ENCODE peak calls at places on chromosomes 2 and 18, in six cellular contexts. One of them, this sample, is unnamed.

GRCh38 chr2:189698020-189698887 is 23.8 kb downstream of the ANKAR start:
- DNase-seq in astrocyte of the spinal cord: peak; percentile 75
- DNase-seq in colonic mucosa: peak; percentile 53
- DNase-seq in IMR-90: peak; percentile 48
- DNase-seq in left ventricle myocardium inferior: no peak
- DNase-seq in fibroblast of the aortic adventitia: peak; percentile 75
- DNase-seq in this sample: no peak

GRCh38 chr18:37421349-37422080 is 144.1 kb downstream of the CELF4 start:
- DNase-seq in astrocyte of the spinal cord: no peak
- DNase-seq in colonic mucosa: no peak
- DNase-seq in IMR-90: no peak
- DNase-seq in left ventricle myocardium inferior: no peak
- DNase-seq in fibroblast of the aortic adventitia: no peak
- DNase-seq in this sample: no peak

GRCh38 chr18:29838556-29838955 is 1204.0 kb downstream of the DSC3 start:
- DNase-seq in astrocyte of the spinal cord: no peak
- DNase-seq in colonic mucosa: no peak
- DNase-seq in IMR-90: no peak
- DNase-seq in left ventricle myocardium inferior: no peak
- DNase-seq in fibroblast of the aortic adventitia: no peak
- DNase-seq in this sample: no peak

GRCh38 chr2:158797963-158798700 is 3.0 kb downstream of the DAPL1 start:
- DNase-seq in astrocyte of the spinal cord: peak; percentile 8
- DNase-seq in colonic mucosa: no peak
- DNase-seq in IMR-90: no peak
- DNase-seq in left ventricle myocardium inferior: no peak
- DNase-seq in fibroblast of the aortic adventitia: no peak
- DNase-seq in this sample: no peak

GRCh38 chr18:68764016-68764415 is 33.9 kb upstream of the CCDC102B start:
- DNase-seq in astrocyte of the spinal cord: peak; percentile 19
- DNase-seq in colonic mucosa: no peak
- DNase-seq in IMR-90: peak; percentile 77
- DNase-seq in left ventricle myocardium inferior: no peak
- DNase-seq in fibroblast of the aortic adventitia: peak; percentile 71
- DNase-seq in this sample: peak; percentile 45

GRCh38 chr2:79370976-79371550 is 141.8 kb upstream of the CTNNA2 start:
- DNase-seq in astrocyte of the spinal cord: no peak
- DNase-seq in colonic mucosa: no peak
- DNase-seq in IMR-90: no peak
- DNase-seq in left ventricle myocardium inferior: no peak
- DNase-seq in fibroblast of the aortic adventitia: no peak
- DNase-seq in this sample: no peak

GRCh38 chr2:209685963-209686362 is 85.7 kb upstream of the UNC80 start:
- DNase-seq in astrocyte of the spinal cord: no peak
- DNase-seq in colonic mucosa: no peak
- DNase-seq in IMR-90: no peak
- DNase-seq in left ventricle myocardium inferior: no peak
- DNase-seq in fibroblast of the aortic adventitia: peak; percentile 31
- DNase-seq in this sample: no peak

GRCh38 chr18:22300665-22301636 is 116.8 kb downstream of the CTAGE1 start:
- DNase-seq in astrocyte of the spinal cord: no peak
- DNase-seq in colonic mucosa: peak; percentile 56
- DNase-seq in IMR-90: no peak
- DNase-seq in left ventricle myocardium inferior: no peak
- DNase-seq in fibroblast of the aortic adventitia: peak; percentile 45
- DNase-seq in this sample: no peak

GRCh38 chr18:31657823-31658669 is 26.3 kb downstream of the B4GALT6 start:
- DNase-seq in astrocyte of the spinal cord: peak; percentile 19
- DNase-seq in colonic mucosa: peak; percentile 34
- DNase-seq in IMR-90: no peak
- DNase-seq in left ventricle myocardium inferior: no peak
- DNase-seq in fibroblast of the aortic adventitia: no peak
- DNase-seq in this sample: no peak

GRCh38 chr2:144233226-144234114 is 286.4 kb downstream of the ZEB2 start:
- DNase-seq in astrocyte of the spinal cord: no peak
- DNase-seq in colonic mucosa: no peak
- DNase-seq in IMR-90: no peak
- DNase-seq in left ventricle myocardium inferior: no peak
- DNase-seq in fibroblast of the aortic adventitia: no peak
- DNase-seq in this sample: no peak

GRCh38 chr2:96945011-96945410 is 41.4 kb downstream of the FAM178B start:
- DNase-seq in astrocyte of the spinal cord: no peak
- DNase-seq in colonic mucosa: no peak
- DNase-seq in IMR-90: no peak
- DNase-seq in left ventricle myocardium inferior: no peak
- DNase-seq in fibroblast of the aortic adventitia: no peak
- DNase-seq in this sample: no peak

GRCh38 chr2:45382744-45383143 is 228.3 kb downstream of the SRBD1 start:
- DNase-seq in astrocyte of the spinal cord: peak; percentile 61
- DNase-seq in colonic mucosa: no peak
- DNase-seq in IMR-90: peak; percentile 65
- DNase-seq in left ventricle myocardium inferior: no peak
- DNase-seq in fibroblast of the aortic adventitia: peak; percentile 71
- DNase-seq in this sample: peak; percentile 55

GRCh38 chr2:160252278-160252887 is 52.3 kb upstream of the ITGB6 start:
- DNase-seq in astrocyte of the spinal cord: peak; percentile 68
- DNase-seq in colonic mucosa: no peak
- DNase-seq in IMR-90: peak; percentile 44
- DNase-seq in left ventricle myocardium inferior: no peak
- DNase-seq in fibroblast of the aortic adventitia: peak; percentile 72
- DNase-seq in this sample: no peak

GRCh38 chr18:68779169-68779568 is 18.7 kb upstream of the CCDC102B start:
- DNase-seq in astrocyte of the spinal cord: peak; percentile 17
- DNase-seq in colonic mucosa: no peak
- DNase-seq in IMR-90: peak; percentile 83
- DNase-seq in left ventricle myocardium inferior: no peak
- DNase-seq in fibroblast of the aortic adventitia: peak; percentile 80
- DNase-seq in this sample: peak; percentile 77

GRCh38 chr2:138238908-138239307 is 262.7 kb upstream of the SPOPL start:
- DNase-seq in astrocyte of the spinal cord: no peak
- DNase-seq in colonic mucosa: no peak
- DNase-seq in IMR-90: no peak
- DNase-seq in left ventricle myocardium inferior: no peak
- DNase-seq in fibroblast of the aortic adventitia: no peak
- DNase-seq in this sample: no peak

GRCh38 chr2:43676322-43677050 is at the start of gene C1GALT1C1L:
- DNase-seq in astrocyte of the spinal cord: peak; percentile 76
- DNase-seq in colonic mucosa: peak; percentile 49
- DNase-seq in IMR-90: peak; percentile 66
- DNase-seq in left ventricle myocardium inferior: peak; percentile 74
- DNase-seq in fibroblast of the aortic adventitia: peak; percentile 50
- DNase-seq in this sample: peak; percentile 18

GRCh38 chr2:128776461-128776971 is 457.8 kb upstream of the HS6ST1 start:
- DNase-seq in astrocyte of the spinal cord: no peak
- DNase-seq in colonic mucosa: peak; percentile 15
- DNase-seq in IMR-90: no peak
- DNase-seq in left ventricle myocardium inferior: no peak
- DNase-seq in fibroblast of the aortic adventitia: no peak
- DNase-seq in this sample: no peak

GRCh38 chr2:11828933-11829323 is 82.5 kb downstream of the LPIN1 start:
- DNase-seq in astrocyte of the spinal cord: no peak
- DNase-seq in colonic mucosa: no peak
- DNase-seq in IMR-90: no peak
- DNase-seq in left ventricle myocardium inferior: no peak
- DNase-seq in fibroblast of the aortic adventitia: no peak
- DNase-seq in this sample: no peak

GRCh38 chr2:15693926-15694588 is 102.4 kb downstream of the DDX1 start:
- DNase-seq in astrocyte of the spinal cord: no peak
- DNase-seq in colonic mucosa: no peak
- DNase-seq in IMR-90: no peak
- DNase-seq in left ventricle myocardium inferior: no peak
- DNase-seq in fibroblast of the aortic adventitia: no peak
- DNase-seq in this sample: no peak

GRCh38 chr2:68909793-68910674 is 38.8 kb upstream of the BMP10 start:
- DNase-seq in astrocyte of the spinal cord: peak; percentile 77
- DNase-seq in colonic mucosa: peak; percentile 84
- DNase-seq in IMR-90: peak; percentile 82
- DNase-seq in left ventricle myocardium inferior: peak; percentile 44
- DNase-seq in fibroblast of the aortic adventitia: peak; percentile 81
- DNase-seq in this sample: no peak

GRCh38 chr18:21499997-21500396 is 100.5 kb downstream of the ESCO1 start:
- DNase-seq in astrocyte of the spinal cord: no peak
- DNase-seq in colonic mucosa: no peak
- DNase-seq in IMR-90: no peak
- DNase-seq in left ventricle myocardium inferior: no peak
- DNase-seq in fibroblast of the aortic adventitia: no peak
- DNase-seq in this sample: no peak

GRCh38 chr18:55189972-55190371 is 230.7 kb upstream of the CCDC68 start:
- DNase-seq in astrocyte of the spinal cord: no peak
- DNase-seq in colonic mucosa: no peak
- DNase-seq in IMR-90: no peak
- DNase-seq in left ventricle myocardium inferior: no peak
- DNase-seq in fibroblast of the aortic adventitia: no peak
- DNase-seq in this sample: no peak

GRCh38 chr2:42708196-42708595 is 55.7 kb downstream of the OXER1 start:
- DNase-seq in astrocyte of the spinal cord: no peak
- DNase-seq in colonic mucosa: no peak
- DNase-seq in IMR-90: no peak
- DNase-seq in left ventricle myocardium inferior: no peak
- DNase-seq in fibroblast of the aortic adventitia: no peak
- DNase-seq in this sample: no peak

GRCh38 chr18:29823671-29824070 is 1218.9 kb downstream of the DSC3 start:
- DNase-seq in astrocyte of the spinal cord: no peak
- DNase-seq in colonic mucosa: no peak
- DNase-seq in IMR-90: no peak
- DNase-seq in left ventricle myocardium inferior: no peak
- DNase-seq in fibroblast of the aortic adventitia: no peak
- DNase-seq in this sample: no peak

GRCh38 chr2:18454692-18455255 is 105.7 kb downstream of the RDH14 start:
- DNase-seq in astrocyte of the spinal cord: no peak
- DNase-seq in colonic mucosa: no peak
- DNase-seq in IMR-90: no peak
- DNase-seq in left ventricle myocardium inferior: no peak
- DNase-seq in fibroblast of the aortic adventitia: peak; percentile 96
- DNase-seq in this sample: no peak

GRCh38 chr2:18455256-18455862 is 105.1 kb downstream of the RDH14 start:
- DNase-seq in astrocyte of the spinal cord: peak; percentile 62
- DNase-seq in colonic mucosa: no peak
- DNase-seq in IMR-90: peak; percentile 89
- DNase-seq in left ventricle myocardium inferior: no peak
- DNase-seq in fibroblast of the aortic adventitia: peak; percentile 96
- DNase-seq in this sample: peak; percentile 91

GRCh38 chr2:18456026-18456425 is 104.4 kb downstream of the RDH14 start:
- DNase-seq in astrocyte of the spinal cord: no peak
- DNase-seq in colonic mucosa: no peak
- DNase-seq in IMR-90: no peak
- DNase-seq in left ventricle myocardium inferior: no peak
- DNase-seq in fibroblast of the aortic adventitia: peak; percentile 77
- DNase-seq in this sample: no peak
- H3K4me3 ChIP-seq in astrocyte of the spinal cord: no peak overlapping the region
- H3K4me3 ChIP-seq in colonic mucosa: no peak overlapping the region
- H3K4me3 ChIP-seq in IMR-90: no peak overlapping the region
- H3K4me3 ChIP-seq in left ventricle myocardium inferior: no peak overlapping the region
- H3K4me3 ChIP-seq in fibroblast of the aortic adventitia: no peak overlapping the region
- H3K4me3 ChIP-seq in this sample: no peak overlapping the region

GRCh38 chr2:157258520-157259326 is 1.2 kb downstream of the GALNT5 start:
- DNase-seq in astrocyte of the spinal cord: no peak
- DNase-seq in colonic mucosa: peak; percentile 55
- DNase-seq in IMR-90: no peak
- DNase-seq in left ventricle myocardium inferior: no peak
- DNase-seq in fibroblast of the aortic adventitia: no peak
- DNase-seq in this sample: no peak

GRCh38 chr2:157256621-157257020 is 884 bp upstream of the GALNT5 start:
- DNase-seq in astrocyte of the spinal cord: no peak
- DNase-seq in colonic mucosa: no peak
- DNase-seq in IMR-90: peak; percentile 52
- DNase-seq in left ventricle myocardium inferior: no peak
- DNase-seq in fibroblast of the aortic adventitia: peak; percentile 17
- DNase-seq in this sample: no peak

GRCh38 chr2:157254041-157254440 is 3.5 kb upstream of the GALNT5 start:
- DNase-seq in astrocyte of the spinal cord: no peak
- DNase-seq in colonic mucosa: no peak
- DNase-seq in IMR-90: peak; percentile 64
- DNase-seq in left ventricle myocardium inferior: no peak
- DNase-seq in fibroblast of the aortic adventitia: peak; percentile 23
- DNase-seq in this sample: no peak

GRCh38 chr2:157260403-157261198 is 3.1 kb downstream of the GALNT5 start:
- DNase-seq in astrocyte of the spinal cord: no peak
- DNase-seq in colonic mucosa: no peak
- DNase-seq in IMR-90: no peak
- DNase-seq in left ventricle myocardium inferior: no peak
- DNase-seq in fibroblast of the aortic adventitia: no peak
- DNase-seq in this sample: no peak

GRCh38 chr2:157257312-157258252 is at the start of gene GALNT5:
- DNase-seq in astrocyte of the spinal cord: peak; percentile 72
- DNase-seq in colonic mucosa: peak; percentile 50
- DNase-seq in IMR-90: peak; percentile 74
- DNase-seq in left ventricle myocardium inferior: no peak
- DNase-seq in fibroblast of the aortic adventitia: peak; percentile 57
- DNase-seq in this sample: no peak
- H3K4me3 ChIP-seq in astrocyte of the spinal cord: peak within 1 kb of the TSS; percentile 48
- H3K4me3 ChIP-seq in colonic mucosa: peak within 1 kb of the TSS; percentile 37
- H3K4me3 ChIP-seq in IMR-90: peak within 1 kb of the TSS; percentile 66
- H3K4me3 ChIP-seq in left ventricle myocardium inferior: peak within 1 kb of the TSS; percentile 52
- H3K4me3 ChIP-seq in fibroblast of the aortic adventitia: peak within 1 kb of the TSS; percentile 53
- H3K4me3 ChIP-seq in this sample: peak within 1 kb of the TSS; percentile 47

GRCh38 chr2:38463752-38464151 is 86.7 kb upstream of the ATL2 start:
- DNase-seq in astrocyte of the spinal cord: no peak
- DNase-seq in colonic mucosa: no peak
- DNase-seq in IMR-90: no peak
- DNase-seq in left ventricle myocardium inferior: no peak
- DNase-seq in fibroblast of the aortic adventitia: no peak
- DNase-seq in this sample: no peak

GRCh38 chr2:38466849-38467767 is 90.0 kb upstream of the ATL2 start:
- DNase-seq in astrocyte of the spinal cord: no peak
- DNase-seq in colonic mucosa: no peak
- DNase-seq in IMR-90: peak; percentile 7
- DNase-seq in left ventricle myocardium inferior: no peak
- DNase-seq in fibroblast of the aortic adventitia: peak; percentile 75
- DNase-seq in this sample: no peak

GRCh38 chr2:38466409-38466808 is 89.3 kb upstream of the ATL2 start:
- DNase-seq in astrocyte of the spinal cord: no peak
- DNase-seq in colonic mucosa: no peak
- DNase-seq in IMR-90: no peak
- DNase-seq in left ventricle myocardium inferior: no peak
- DNase-seq in fibroblast of the aortic adventitia: no peak
- DNase-seq in this sample: no peak

GRCh38 chr2:38464971-38465788 is 88.1 kb upstream of the ATL2 start:
- DNase-seq in astrocyte of the spinal cord: no peak
- DNase-seq in colonic mucosa: no peak
- DNase-seq in IMR-90: no peak
- DNase-seq in left ventricle myocardium inferior: no peak
- DNase-seq in fibroblast of the aortic adventitia: no peak
- DNase-seq in this sample: no peak

DNA sequence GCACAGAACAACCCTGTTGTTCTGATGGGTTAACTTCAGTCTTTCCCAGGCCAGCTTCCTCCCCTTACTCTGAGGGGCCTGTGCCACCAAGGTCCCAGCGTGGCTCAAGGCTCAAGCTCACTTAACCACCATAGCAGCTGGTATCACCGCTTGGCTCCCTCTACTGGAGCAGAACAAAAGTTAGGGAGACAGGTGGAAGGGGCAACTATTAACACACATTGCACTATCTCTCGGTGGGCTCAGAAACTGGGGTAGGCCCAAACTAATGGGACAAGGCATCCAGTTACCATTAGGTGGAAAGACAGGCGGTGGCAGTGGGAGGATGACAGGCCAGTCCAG is 88.7 kb upstream of the ATL2 start:
- DNase-seq in astrocyte of the spinal cord: peak; percentile 33
- DNase-seq in colonic mucosa: peak; percentile 41
- DNase-seq in IMR-90: peak; percentile 21
- DNase-seq in left ventricle myocardium inferior: no peak
- DNase-seq in fibroblast of the aortic adventitia: no peak
- DNase-seq in this sample: no peak
- H3K4me3 ChIP-seq in astrocyte of the spinal cord: no peak overlapping the region
- H3K4me3 ChIP-seq in colonic mucosa: no peak overlapping the region
- H3K4me3 ChIP-seq in IMR-90: no peak overlapping the region
- H3K4me3 ChIP-seq in left ventricle myocardium inferior: no peak overlapping the region
- H3K4me3 ChIP-seq in fibroblast of the aortic adventitia: no peak overlapping the region
- H3K4me3 ChIP-seq in this sample: no peak overlapping the region

GRCh38 chr18:8299054-8299708 is 310.1 kb upstream of the RAB12 start:
- DNase-seq in astrocyte of the spinal cord: no peak
- DNase-seq in colonic mucosa: no peak
- DNase-seq in IMR-90: no peak
- DNase-seq in left ventricle myocardium inferior: no peak
- DNase-seq in fibroblast of the aortic adventitia: no peak
- DNase-seq in this sample: no peak
- H3K4me3 ChIP-seq in astrocyte of the spinal cord: no peak overlapping the region
- H3K4me3 ChIP-seq in colonic mucosa: no peak overlapping the region
- H3K4me3 ChIP-seq in IMR-90: no peak overlapping the region
- H3K4me3 ChIP-seq in left ventricle myocardium inferior: no peak overlapping the region
- H3K4me3 ChIP-seq in fibroblast of the aortic adventitia: no peak overlapping the region
- H3K4me3 ChIP-seq in this sample: no peak overlapping the region